ENCODE peak calls at places on chromosome 19, in four cellular contexts. One of them, this sample, is unnamed. For H3K36me3, the result is how much of the 10 kb centered on the place peaks cover.

GRCh38 chr19:45076029-45076850 is at the start of gene ZNF296:
- DNase-seq in spleen: peak
- DNase-seq in heart left ventricle: peak
- DNase-seq in small intestine: peak
- DNase-seq in this sample: peak

GRCh38 chr19:53091855-53092254 is 11.4 kb downstream of the ZNF160 start:
- DNase-seq in spleen: no peak
- DNase-seq in heart left ventricle: no peak
- DNase-seq in small intestine: no peak
- DNase-seq in this sample: no peak

GRCh38 chr19:32916969-32917611 is 47.5 kb upstream of the SLC7A9 start:
- DNase-seq in spleen: no peak
- DNase-seq in heart left ventricle: no peak
- DNase-seq in small intestine: no peak
- DNase-seq in this sample: no peak

GRCh38 chr19:37999309-38000213 is 92.6 kb downstream of the SIPA1L3 start:
- DNase-seq in spleen: no peak
- DNase-seq in heart left ventricle: peak
- DNase-seq in small intestine: no peak
- DNase-seq in this sample: peak

GRCh38 chr19:46611791-46612190 is 10.7 kb downstream of the CALM3 start:
- DNase-seq in spleen: peak
- DNase-seq in heart left ventricle: peak
- DNase-seq in small intestine: no peak
- DNase-seq in this sample: no peak

GRCh38 chr19:43780706-43781525 is at the start of gene KCNN4:
- DNase-seq in spleen: peak
- DNase-seq in heart left ventricle: no peak
- DNase-seq in small intestine: peak
- DNase-seq in this sample: no peak

GRCh38 chr19:38842439-38843174 is 7.2 kb downstream of the HNRNPL start:
- DNase-seq in spleen: peak
- DNase-seq in heart left ventricle: no peak
- DNase-seq in small intestine: peak
- DNase-seq in this sample: peak

GRCh38 chr19:10104665-10105221 is 1.4 kb upstream of the PPAN start:
- DNase-seq in spleen: peak
- DNase-seq in heart left ventricle: no peak
- DNase-seq in small intestine: peak
- DNase-seq in this sample: no peak

GRCh38 chr19:8831832-8832131 is 322 bp downstream of the ZNF558 start:
- DNase-seq in spleen: no peak
- DNase-seq in heart left ventricle: no peak
- DNase-seq in small intestine: no peak
- DNase-seq in this sample: no peak

GRCh38 chr19:43616306-43616705 is 3.1 kb downstream of the ZNF428 start:
- DNase-seq in spleen: no peak
- DNase-seq in heart left ventricle: no peak
- DNase-seq in small intestine: no peak
- DNase-seq in this sample: no peak

GRCh38 chr19:35363711-35364425 is 5.6 kb downstream of the FFAR3 start:
- DNase-seq in spleen: no peak
- DNase-seq in heart left ventricle: no peak
- DNase-seq in small intestine: no peak
- DNase-seq in this sample: no peak

GRCh38 chr19:8468761-8469458 is 24.1 kb downstream of the HNRNPM start:
- DNase-seq in spleen: no peak
- DNase-seq in heart left ventricle: no peak
- DNase-seq in small intestine: no peak
- DNase-seq in this sample: no peak

GRCh38 chr19:8615813-8616596 is 5.5 kb upstream of the ADAMTS10 start:
- DNase-seq in spleen: peak
- DNase-seq in heart left ventricle: peak
- DNase-seq in small intestine: peak
- DNase-seq in this sample: no peak

GRCh38 chr19:19405919-19406877 is 723 bp downstream of the GATAD2A start:
- DNase-seq in spleen: peak
- DNase-seq in heart left ventricle: peak
- DNase-seq in small intestine: no peak
- DNase-seq in this sample: peak

GRCh38 chr19:48920949-48921348 is 12.6 kb upstream of the DHDH start:
- DNase-seq in spleen: no peak
- DNase-seq in heart left ventricle: no peak
- DNase-seq in small intestine: no peak
- DNase-seq in this sample: no peak

GRCh38 chr19:48918801-48919247 is 14.7 kb upstream of the DHDH start:
- DNase-seq in spleen: no peak
- DNase-seq in heart left ventricle: no peak
- DNase-seq in small intestine: no peak
- DNase-seq in this sample: no peak

GRCh38 chr19:48925240-48925843 is 8.2 kb upstream of the DHDH start:
- DNase-seq in spleen: no peak
- DNase-seq in heart left ventricle: no peak
- DNase-seq in small intestine: no peak
- DNase-seq in this sample: no peak

GRCh38 chr19:48922548-48923490 is 10.7 kb upstream of the DHDH start:
- DNase-seq in spleen: no peak
- DNase-seq in heart left ventricle: no peak
- DNase-seq in small intestine: no peak
- DNase-seq in this sample: no peak

GRCh38 chr19:48921721-48922500 is 11.6 kb upstream of the DHDH start:
- DNase-seq in spleen: no peak
- DNase-seq in heart left ventricle: no peak
- DNase-seq in small intestine: no peak
- DNase-seq in this sample: no peak
- H3K36me3 ChIP-seq in spleen: under half
- H3K36me3 ChIP-seq in heart left ventricle: half or more
- H3K36me3 ChIP-seq in small intestine: under half
- H3K36me3 ChIP-seq in this sample: under half

DNA sequence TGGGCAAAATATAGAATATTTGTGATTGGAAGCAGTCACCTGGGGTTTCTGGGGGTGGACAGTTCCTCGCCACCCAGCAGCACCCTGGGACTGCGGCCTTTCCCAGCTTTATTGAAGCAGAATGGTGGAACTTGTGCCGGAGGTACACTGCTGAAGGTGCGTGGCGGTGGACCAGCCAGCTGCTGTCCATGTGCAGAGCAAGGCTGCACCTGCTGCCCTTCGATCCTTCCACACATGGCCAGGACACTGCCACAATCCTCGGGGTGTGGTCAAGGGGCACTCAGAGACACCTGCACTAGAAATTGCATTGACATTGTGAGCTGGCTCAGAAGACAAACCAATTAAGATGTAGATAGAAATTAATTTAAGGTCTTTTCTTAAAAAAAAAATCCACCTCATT is 11.4 kb upstream of the GPI start:
- DNase-seq in spleen: no peak
- DNase-seq in heart left ventricle: peak
- DNase-seq in small intestine: peak
- DNase-seq in this sample: no peak
- H3K36me3 ChIP-seq in spleen: under half
- H3K36me3 ChIP-seq in heart left ventricle: half or more
- H3K36me3 ChIP-seq in small intestine: under half
- H3K36me3 ChIP-seq in this sample: under half

DNA sequence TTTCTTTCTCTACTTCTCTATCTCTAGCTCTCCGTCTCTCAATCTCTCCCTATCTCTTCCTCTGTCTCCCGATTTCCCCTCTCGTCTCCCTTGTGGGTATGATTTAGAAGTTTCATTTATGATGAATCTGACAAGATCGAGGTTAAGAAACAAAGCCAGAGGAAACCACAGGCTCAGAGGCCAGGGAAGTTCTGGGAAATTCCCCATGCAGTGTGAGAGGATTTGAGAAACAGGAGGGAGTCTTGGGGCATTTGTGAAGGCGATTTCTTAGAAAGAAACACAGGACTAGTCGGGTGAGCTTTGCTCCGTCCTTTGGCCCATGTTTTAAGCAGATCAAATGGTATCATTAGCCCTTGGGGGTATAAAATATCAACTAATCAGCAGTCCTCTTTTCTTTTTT is 25.7 kb downstream of the TNFSF9 start:
- DNase-seq in spleen: no peak
- DNase-seq in heart left ventricle: no peak
- DNase-seq in small intestine: no peak
- DNase-seq in this sample: no peak
- H3K36me3 ChIP-seq in spleen: under half
- H3K36me3 ChIP-seq in heart left ventricle: under half
- H3K36me3 ChIP-seq in small intestine: under half
- H3K36me3 ChIP-seq in this sample: under half

DNA sequence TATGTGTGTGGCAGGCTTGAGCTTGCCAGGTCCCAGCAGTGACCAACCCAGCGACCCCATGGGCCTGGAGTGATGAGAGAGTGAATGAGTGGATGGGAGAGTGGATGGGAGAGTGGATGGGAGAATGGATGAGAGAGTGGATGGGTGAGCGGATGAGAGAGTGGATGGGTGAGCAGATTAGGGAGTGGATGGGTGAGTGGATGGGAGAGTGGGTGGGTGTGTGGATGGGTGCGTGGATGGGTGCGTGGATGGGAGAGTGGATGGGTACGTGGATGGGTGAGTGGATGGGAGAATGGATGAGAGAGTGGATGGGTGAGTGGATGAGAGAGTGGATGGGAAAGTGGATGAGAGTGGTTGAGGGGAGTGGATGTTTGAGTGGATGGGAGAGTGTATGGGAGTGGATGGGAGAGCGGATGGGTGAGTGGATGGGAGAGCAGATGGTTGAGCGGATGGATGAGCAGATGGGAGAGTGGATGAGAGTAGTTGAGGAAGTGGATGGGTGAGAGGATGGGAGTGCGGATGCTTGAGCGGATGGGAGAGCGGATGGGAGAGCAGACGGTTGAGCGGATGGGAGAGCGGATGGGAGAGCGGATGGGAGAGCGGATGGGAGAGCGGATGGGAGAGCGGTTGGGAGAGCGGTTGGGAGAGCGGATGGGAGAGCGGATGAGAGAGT is 10.3 kb upstream of the TEKTIP1 start:
- DNase-seq in spleen: no peak
- DNase-seq in heart left ventricle: no peak
- DNase-seq in small intestine: no peak
- DNase-seq in this sample: no peak
- H3K36me3 ChIP-seq in spleen: half or more
- H3K36me3 ChIP-seq in heart left ventricle: half or more
- H3K36me3 ChIP-seq in small intestine: under half
- H3K36me3 ChIP-seq in this sample: half or more

GRCh38 chr19:27694361-27695055 is 1518.4 kb downstream of the UQCRFS1 start:
- DNase-seq in spleen: no peak
- DNase-seq in heart left ventricle: no peak
- DNase-seq in small intestine: no peak
- DNase-seq in this sample: no peak

GRCh38 chr19:27691991-27692390 is 1521.0 kb downstream of the UQCRFS1 start:
- DNase-seq in spleen: no peak
- DNase-seq in heart left ventricle: no peak
- DNase-seq in small intestine: no peak
- DNase-seq in this sample: no peak

GRCh38 chr19:27684293-27684692 is 1528.7 kb downstream of the UQCRFS1 start:
- DNase-seq in spleen: no peak
- DNase-seq in heart left ventricle: no peak
- DNase-seq in small intestine: no peak
- DNase-seq in this sample: no peak

DNA sequence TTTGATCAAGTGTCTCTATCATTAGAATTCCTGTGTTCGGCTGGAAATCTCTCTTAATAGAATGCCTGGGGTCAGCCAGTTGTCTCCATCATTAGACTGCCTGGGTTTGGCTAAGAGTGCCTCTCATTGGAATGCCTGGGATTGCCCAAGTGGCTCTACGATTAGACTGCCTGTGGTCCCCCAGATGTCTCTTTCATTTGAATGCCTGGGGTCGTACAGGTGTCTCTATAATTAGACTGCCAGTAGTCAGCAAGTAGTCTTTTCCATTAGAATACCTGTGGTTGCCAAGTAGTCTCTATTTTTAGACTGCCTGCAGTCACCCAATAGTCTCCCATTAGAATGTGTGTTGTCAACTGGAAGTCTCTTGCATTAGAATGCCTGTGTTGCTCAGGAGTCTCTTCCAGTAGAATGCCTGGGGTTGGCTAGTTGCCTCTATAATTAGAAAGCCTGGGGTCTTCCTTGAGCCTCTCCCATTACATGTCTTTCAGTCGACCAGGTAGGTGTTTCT is 1523.2 kb downstream of the UQCRFS1 start:
- DNase-seq in spleen: no peak
- DNase-seq in heart left ventricle: no peak
- DNase-seq in small intestine: no peak
- DNase-seq in this sample: no peak
- H3K36me3 ChIP-seq in spleen: under half
- H3K36me3 ChIP-seq in heart left ventricle: under half
- H3K36me3 ChIP-seq in small intestine: under half
- H3K36me3 ChIP-seq in this sample: under half

GRCh38 chr19:16222806-16223205 is 25.1 kb downstream of the AP1M1 start:
- DNase-seq in spleen: no peak
- DNase-seq in heart left ventricle: no peak
- DNase-seq in small intestine: no peak
- DNase-seq in this sample: no peak
- H3K36me3 ChIP-seq in spleen: half or more
- H3K36me3 ChIP-seq in heart left ventricle: half or more
- H3K36me3 ChIP-seq in small intestine: under half
- H3K36me3 ChIP-seq in this sample: half or more

GRCh38 chr19:54725321-54725720 is 1.1 kb downstream of the KIR3DL3 start:
- DNase-seq in spleen: no peak
- DNase-seq in heart left ventricle: no peak
- DNase-seq in small intestine: no peak
- DNase-seq in this sample: no peak

GRCh38 chr19:54728167-54728566 is 3.9 kb downstream of the KIR3DL3 start:
- DNase-seq in spleen: no peak
- DNase-seq in heart left ventricle: no peak
- DNase-seq in small intestine: no peak
- DNase-seq in this sample: no peak

GRCh38 chr19:54724644-54725043 is 402 bp downstream of the KIR3DL3 start:
- DNase-seq in spleen: no peak
- DNase-seq in heart left ventricle: no peak
- DNase-seq in small intestine: no peak
- DNase-seq in this sample: no peak

GRCh38 chr19:54727562-54727961 is 3.3 kb downstream of the KIR3DL3 start:
- DNase-seq in spleen: no peak
- DNase-seq in heart left ventricle: no peak
- DNase-seq in small intestine: no peak
- DNase-seq in this sample: no peak

DNA sequence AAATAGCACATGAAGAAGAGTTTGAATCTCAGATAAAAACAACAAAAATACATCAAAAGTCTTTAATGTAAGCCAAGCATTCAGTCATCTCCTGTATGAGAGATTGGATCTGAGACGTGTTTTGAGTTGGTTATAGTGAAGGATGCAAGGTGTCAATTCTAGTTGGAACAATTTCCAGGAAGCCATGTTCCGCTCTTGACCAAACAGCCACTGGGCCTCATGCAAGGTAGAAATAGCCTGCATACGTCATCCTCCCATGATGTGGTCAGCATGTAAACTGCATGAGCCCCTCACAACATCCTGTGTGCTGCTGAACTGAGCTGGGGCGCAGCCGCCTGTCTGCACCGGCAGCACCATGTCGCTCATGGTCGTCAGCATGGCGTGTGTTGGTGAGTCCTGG is at the start of gene KIR3DL3:
- DNase-seq in spleen: no peak
- DNase-seq in heart left ventricle: no peak
- DNase-seq in small intestine: no peak
- DNase-seq in this sample: no peak
- H3K36me3 ChIP-seq in spleen: under half
- H3K36me3 ChIP-seq in heart left ventricle: under half
- H3K36me3 ChIP-seq in small intestine: under half
- H3K36me3 ChIP-seq in this sample: under half

GRCh38 chr19:17192751-17193150 is 22.4 kb upstream of the USE1 start:
- DNase-seq in spleen: no peak
- DNase-seq in heart left ventricle: no peak
- DNase-seq in small intestine: no peak
- DNase-seq in this sample: no peak
- H3K36me3 ChIP-seq in spleen: half or more
- H3K36me3 ChIP-seq in heart left ventricle: half or more
- H3K36me3 ChIP-seq in small intestine: under half
- H3K36me3 ChIP-seq in this sample: under half